ENCODE peak calls at places on chromosomes 13 and 19, in four cellular contexts. One of them, this sample, is unnamed.

GRCh38 chr13:98041081-98041820 is 87.8 kb downstream of the IPO5 start:
- DNase-seq in WTC11: no peak
- DNase-seq in GM12878: no peak
- DNase-seq in K562: no peak
- DNase-seq in this sample: no peak

GRCh38 chr13:48586591-48587103 is 53.8 kb upstream of the RCBTB2 start:
- DNase-seq in WTC11: no peak
- DNase-seq in GM12878: no peak
- DNase-seq in K562: no peak
- DNase-seq in this sample: no peak

GRCh38 chr19:48341515-48342413 is 16.4 kb downstream of the EMP3 start:
- DNase-seq in WTC11: no peak
- DNase-seq in GM12878: no peak
- DNase-seq in K562: peak; percentile 6
- DNase-seq in this sample: no peak

GRCh38 chr19:511101-511841 is 4.0 kb downstream of the TPGS1 start:
- DNase-seq in WTC11: peak; percentile 38
- DNase-seq in GM12878: no peak
- DNase-seq in K562: no peak
- DNase-seq in this sample: no peak

GRCh38 chr13:46160474-46161066 is 21.4 kb downstream of the LCP1 start:
- DNase-seq in WTC11: no peak
- DNase-seq in GM12878: no peak
- DNase-seq in K562: peak; percentile 24
- DNase-seq in this sample: peak; percentile 58

GRCh38 chr13:80903911-80904310 is 563.0 kb upstream of the SPRY2 start:
- DNase-seq in WTC11: no peak
- DNase-seq in GM12878: no peak
- DNase-seq in K562: no peak
- DNase-seq in this sample: no peak

GRCh38 chr19:36209372-36209771 is 5.1 kb downstream of the ZNF565 start:
- DNase-seq in WTC11: no peak
- DNase-seq in GM12878: no peak
- DNase-seq in K562: no peak
- DNase-seq in this sample: no peak

GRCh38 chr19:1747285-1748114 is 5.8 kb upstream of the ONECUT3 start:
- DNase-seq in WTC11: peak; percentile 70
- DNase-seq in GM12878: no peak
- DNase-seq in K562: peak; percentile 91
- DNase-seq in this sample: peak; percentile 66

GRCh38 chr19:19459707-19460251 is 54.3 kb downstream of the GATAD2A start:
- DNase-seq in WTC11: no peak
- DNase-seq in GM12878: no peak
- DNase-seq in K562: no peak
- DNase-seq in this sample: no peak

GRCh38 chr13:108961542-108962125 is 332.2 kb downstream of the MYO16 start:
- DNase-seq in WTC11: no peak
- DNase-seq in GM12878: peak; percentile 24
- DNase-seq in K562: peak; percentile 42
- DNase-seq in this sample: peak; percentile 43

GRCh38 chr13:98279473-98280175 is 102.6 kb upstream of the RNF113B start:
- DNase-seq in WTC11: no peak
- DNase-seq in GM12878: peak; percentile 41
- DNase-seq in K562: no peak
- DNase-seq in this sample: no peak

GRCh38 chr13:26872444-26873173 is 112.0 kb upstream of the GPR12 start:
- DNase-seq in WTC11: peak; percentile 88
- DNase-seq in GM12878: no peak
- DNase-seq in K562: peak; percentile 53
- DNase-seq in this sample: peak; percentile 31

GRCh38 chr13:112892759-112893569 is 76.0 kb upstream of the MCF2L start:
- DNase-seq in WTC11: no peak
- DNase-seq in GM12878: no peak
- DNase-seq in K562: no peak
- DNase-seq in this sample: peak; percentile 83

GRCh38 chr19:1832046-1832663 is 16.1 kb downstream of the REXO1 start:
- DNase-seq in WTC11: no peak
- DNase-seq in GM12878: no peak
- DNase-seq in K562: no peak
- DNase-seq in this sample: no peak

GRCh38 chr19:17311455-17312248 is 2.3 kb downstream of the DDA1 start:
- DNase-seq in WTC11: no peak
- DNase-seq in GM12878: no peak
- DNase-seq in K562: no peak
- DNase-seq in this sample: peak; percentile 76

GRCh38 chr13:31052478-31052877 is 109.2 kb downstream of the HSPH1 start:
- DNase-seq in WTC11: no peak
- DNase-seq in GM12878: no peak
- DNase-seq in K562: no peak
- DNase-seq in this sample: no peak

GRCh38 chr13:31053896-31054295 is 107.8 kb downstream of the HSPH1 start:
- DNase-seq in WTC11: no peak
- DNase-seq in GM12878: no peak
- DNase-seq in K562: no peak
- DNase-seq in this sample: no peak

GRCh38 chr13:31053098-31053497 is 108.6 kb downstream of the HSPH1 start:
- DNase-seq in WTC11: no peak
- DNase-seq in GM12878: no peak
- DNase-seq in K562: no peak
- DNase-seq in this sample: no peak

GRCh38 chr13:31050486-31051400 is 111.0 kb downstream of the HSPH1 start:
- DNase-seq in WTC11: no peak
- DNase-seq in GM12878: no peak
- DNase-seq in K562: peak; percentile 29
- DNase-seq in this sample: no peak

GRCh38 chr13:31051999-31052398 is 109.7 kb downstream of the HSPH1 start:
- DNase-seq in WTC11: peak; percentile 29
- DNase-seq in GM12878: no peak
- DNase-seq in K562: no peak
- DNase-seq in this sample: no peak
- TF ChIP-seq ETV6 in WTC11: no peak
- TF ChIP-seq ETV6 in GM12878: no peak
- TF ChIP-seq ETV6 in K562: no peak
- TF ChIP-seq ETV6 in this sample: no peak

GRCh38 chr19:13104848-13105646 is 2.4 kb upstream of the LYL1 start:
- DNase-seq in WTC11: no peak
- DNase-seq in GM12878: no peak
- DNase-seq in K562: no peak
- DNase-seq in this sample: no peak

GRCh38 chr19:13102416-13102665 is 317 bp downstream of the LYL1 start:
- DNase-seq in WTC11: no peak
- DNase-seq in GM12878: no peak
- DNase-seq in K562: no peak
- DNase-seq in this sample: no peak

GRCh38 chr19:13103961-13104847 is 1.5 kb upstream of the LYL1 start:
- DNase-seq in WTC11: peak; percentile 82
- DNase-seq in GM12878: no peak
- DNase-seq in K562: peak; percentile 67
- DNase-seq in this sample: no peak

GRCh38 chr19:13102666-13103584 is at the start of gene LYL1:
- DNase-seq in WTC11: peak; percentile 67
- DNase-seq in GM12878: no peak
- DNase-seq in K562: peak; percentile 94
- DNase-seq in this sample: peak; percentile 45

DNA sequence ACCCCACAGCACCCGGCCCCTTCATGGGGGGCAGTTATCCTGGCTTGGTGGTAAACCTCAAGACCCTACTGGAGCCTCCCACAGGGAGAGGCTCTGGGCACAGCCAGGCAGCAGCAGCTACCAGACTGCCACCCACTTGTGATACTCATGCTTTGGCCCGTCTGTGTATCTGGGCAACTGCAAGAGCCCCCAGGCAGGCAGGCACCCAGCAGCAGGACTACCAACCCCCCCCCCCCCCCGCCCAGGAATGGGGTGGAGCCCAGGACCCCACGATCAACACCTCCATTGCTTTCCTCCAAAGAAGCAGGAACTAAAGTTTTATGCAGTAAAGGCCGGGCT is 896 bp upstream of the LYL1 start:
- DNase-seq in WTC11: no peak
- DNase-seq in GM12878: no peak
- DNase-seq in K562: no peak
- DNase-seq in this sample: no peak
- TF ChIP-seq ETV6 in WTC11: no peak
- TF ChIP-seq ETV6 in GM12878: no peak
- TF ChIP-seq ETV6 in K562: no peak
- TF ChIP-seq ETV6 in this sample: no peak

GRCh38 chr19:3097442-3097871 is 3.3 kb downstream of the GNA11 start:
- DNase-seq in WTC11: no peak
- DNase-seq in GM12878: no peak
- DNase-seq in K562: no peak
- DNase-seq in this sample: no peak

GRCh38 chr19:3094638-3095374 is 644 bp downstream of the GNA11 start:
- DNase-seq in WTC11: no peak
- DNase-seq in GM12878: no peak
- DNase-seq in K562: no peak
- DNase-seq in this sample: no peak

GRCh38 chr19:3096902-3097326 is 2.8 kb downstream of the GNA11 start:
- DNase-seq in WTC11: no peak
- DNase-seq in GM12878: no peak
- DNase-seq in K562: no peak
- DNase-seq in this sample: peak; percentile 41

GRCh38 chr19:3096267-3096901 is 2.2 kb downstream of the GNA11 start:
- DNase-seq in WTC11: no peak
- DNase-seq in GM12878: no peak
- DNase-seq in K562: no peak
- DNase-seq in this sample: no peak

GRCh38 chr19:3095375-3096191 is 1.4 kb downstream of the GNA11 start:
- DNase-seq in WTC11: peak; percentile 74
- DNase-seq in GM12878: no peak
- DNase-seq in K562: no peak
- DNase-seq in this sample: peak; percentile 62
- TF ChIP-seq ETV6 in WTC11: no peak
- TF ChIP-seq ETV6 in GM12878: no peak
- TF ChIP-seq ETV6 in K562: no peak
- TF ChIP-seq ETV6 in this sample: no peak

GRCh38 chr13:68995972-68996670 is 1111.5 kb upstream of the ATXN8OS start:
- DNase-seq in WTC11: no peak
- DNase-seq in GM12878: no peak
- DNase-seq in K562: no peak
- DNase-seq in this sample: no peak
- TF ChIP-seq ETV6 in WTC11: no peak
- TF ChIP-seq ETV6 in GM12878: no peak
- TF ChIP-seq ETV6 in K562: no peak
- TF ChIP-seq ETV6 in this sample: no peak

GRCh38 chr13:111621164-111621563 is 300.7 kb downstream of the TEX29 start:
- DNase-seq in WTC11: no peak
- DNase-seq in GM12878: no peak
- DNase-seq in K562: no peak
- DNase-seq in this sample: no peak
- TF ChIP-seq ETV6 in WTC11: no peak
- TF ChIP-seq ETV6 in GM12878: no peak
- TF ChIP-seq ETV6 in K562: no peak
- TF ChIP-seq ETV6 in this sample: no peak

DNA sequence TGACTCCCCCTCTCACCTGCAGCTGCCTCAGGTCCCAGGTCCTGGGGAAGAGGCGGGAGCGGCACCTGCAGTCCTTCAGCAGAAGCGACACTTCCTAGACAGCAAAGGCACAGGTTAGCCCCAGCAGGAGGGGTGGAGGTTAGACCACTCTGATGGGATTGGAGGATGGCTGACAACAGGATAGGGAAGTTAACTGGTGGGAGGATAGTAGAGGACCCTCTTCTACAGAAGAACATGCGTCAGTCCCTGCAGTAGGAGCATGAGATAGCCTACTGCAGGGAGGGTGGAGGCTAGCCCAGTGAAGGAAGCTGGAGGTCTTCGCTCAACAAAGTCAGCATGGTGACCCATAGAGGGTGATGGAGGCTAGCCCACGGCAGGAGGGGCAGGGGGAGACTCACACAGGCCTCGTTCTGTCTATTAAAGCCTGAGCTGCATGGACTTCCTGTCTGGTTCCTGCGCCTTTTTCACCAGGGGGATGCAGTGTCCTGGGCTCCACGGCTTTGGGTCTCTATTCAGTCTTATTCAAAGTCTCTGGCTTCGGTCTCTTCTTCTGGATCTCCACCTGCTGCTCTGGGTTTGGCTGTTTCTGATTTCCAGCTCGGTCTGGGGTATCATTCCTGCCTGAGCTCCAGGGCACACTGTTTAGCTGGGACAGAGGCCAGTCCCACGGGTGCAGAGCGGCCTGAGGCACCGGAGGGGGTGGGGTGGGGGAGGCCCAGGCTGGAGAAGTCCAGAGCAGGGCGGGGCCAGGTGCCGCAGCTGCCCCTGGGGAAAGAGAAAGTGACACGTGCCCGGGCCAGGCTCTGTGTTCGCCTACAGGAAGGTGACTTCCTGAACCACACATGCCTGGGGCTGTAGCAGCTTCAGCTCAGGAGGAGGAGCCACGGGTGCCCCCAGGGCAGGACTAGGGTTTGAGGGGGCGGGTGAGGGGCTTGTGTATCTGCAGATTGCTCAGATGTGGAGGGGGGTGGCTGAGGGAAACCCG is 7.3 kb downstream of the IFNL3 start:
- DNase-seq in WTC11: peak; percentile 44
- DNase-seq in GM12878: peak; percentile 45
- DNase-seq in K562: peak; percentile 73
- DNase-seq in this sample: peak; percentile 45
- TF ChIP-seq ETV6 in WTC11: no peak
- TF ChIP-seq ETV6 in GM12878: no peak
- TF ChIP-seq ETV6 in K562: no peak
- TF ChIP-seq ETV6 in this sample: no peak

This sample was measured in HepG2.